ENCODE peak calls at places on chromosomes 5 and 9, in four cellular contexts. One of them, this sample, is unnamed.

GRCh38 chr9:108151161-108151586 is 661.6 kb upstream of the KLF4 start:
- DNase-seq in thoracic aorta: no peak
- DNase-seq in ovary: peak
- DNase-seq in upper lobe of right lung: no peak
- DNase-seq in this sample: no peak

GRCh38 chr5:42749020-42749419 is 7.6 kb upstream of the CCDC152 start:
- DNase-seq in thoracic aorta: no peak
- DNase-seq in ovary: no peak
- DNase-seq in upper lobe of right lung: no peak
- DNase-seq in this sample: no peak

GRCh38 chr9:127754099-127754760 is 19.1 kb upstream of the TOR2A start:
- DNase-seq in thoracic aorta: no peak
- DNase-seq in ovary: no peak
- DNase-seq in upper lobe of right lung: no peak
- DNase-seq in this sample: no peak

GRCh38 chr5:150159741-150160179 is 4.1 kb upstream of the PDGFRB start:
- DNase-seq in thoracic aorta: no peak
- DNase-seq in ovary: peak
- DNase-seq in upper lobe of right lung: no peak
- DNase-seq in this sample: peak

GRCh38 chr5:126137771-126138474 is 285.3 kb upstream of the GRAMD2B start:
- DNase-seq in thoracic aorta: no peak
- DNase-seq in ovary: no peak
- DNase-seq in upper lobe of right lung: no peak
- DNase-seq in this sample: no peak

GRCh38 chr9:127503947-127504886 is 52.9 kb downstream of the LRSAM1 start:
- DNase-seq in thoracic aorta: peak
- DNase-seq in ovary: peak
- DNase-seq in upper lobe of right lung: peak
- DNase-seq in this sample: peak

GRCh38 chr5:67774153-67774552 is 441.4 kb upstream of the PIK3R1 start:
- DNase-seq in thoracic aorta: no peak
- DNase-seq in ovary: no peak
- DNase-seq in upper lobe of right lung: no peak
- DNase-seq in this sample: peak

GRCh38 chr5:10704949-10705621 is 55.9 kb downstream of the DAP start:
- DNase-seq in thoracic aorta: no peak
- DNase-seq in ovary: no peak
- DNase-seq in upper lobe of right lung: no peak
- DNase-seq in this sample: no peak

GRCh38 chr9:18385676-18386075 is 88.3 kb upstream of the ADAMTSL1 start:
- DNase-seq in thoracic aorta: no peak
- DNase-seq in ovary: no peak
- DNase-seq in upper lobe of right lung: no peak
- DNase-seq in this sample: no peak

GRCh38 chr9:136543830-136544548 is 1.9 kb downstream of the NOTCH1 start:
- DNase-seq in thoracic aorta: no peak
- DNase-seq in ovary: no peak
- DNase-seq in upper lobe of right lung: no peak
- DNase-seq in this sample: peak

GRCh38 chr5:177116631-177117373 is 16.8 kb upstream of the NSD1 start:
- DNase-seq in thoracic aorta: no peak
- DNase-seq in ovary: peak
- DNase-seq in upper lobe of right lung: peak
- DNase-seq in this sample: peak

GRCh38 chr9:78468231-78468630 is 171.3 kb downstream of the PSAT1 start:
- DNase-seq in thoracic aorta: no peak
- DNase-seq in ovary: no peak
- DNase-seq in upper lobe of right lung: no peak
- DNase-seq in this sample: no peak

GRCh38 chr9:134894136-134894860 is 13.7 kb downstream of the FCN2 start:
- DNase-seq in thoracic aorta: no peak
- DNase-seq in ovary: no peak
- DNase-seq in upper lobe of right lung: peak
- DNase-seq in this sample: no peak

GRCh38 chr5:15693036-15693728 is 193.2 kb downstream of the FBXL7 start:
- DNase-seq in thoracic aorta: no peak
- DNase-seq in ovary: no peak
- DNase-seq in upper lobe of right lung: no peak
- DNase-seq in this sample: no peak

GRCh38 chr5:167511276-167511675 is 780.2 kb upstream of the WWC1 start:
- DNase-seq in thoracic aorta: no peak
- DNase-seq in ovary: no peak
- DNase-seq in upper lobe of right lung: no peak
- DNase-seq in this sample: no peak

GRCh38 chr9:18910858-18911257 is 122.2 kb downstream of the SAXO1 start:
- DNase-seq in thoracic aorta: no peak
- DNase-seq in ovary: no peak
- DNase-seq in upper lobe of right lung: no peak
- DNase-seq in this sample: no peak

GRCh38 chr9:18544456-18544855 is 70.5 kb downstream of the ADAMTSL1 start:
- DNase-seq in thoracic aorta: no peak
- DNase-seq in ovary: no peak
- DNase-seq in upper lobe of right lung: no peak
- DNase-seq in this sample: no peak

GRCh38 chr9:124873664-124874063 is 11.7 kb downstream of the ARPC5L start:
- DNase-seq in thoracic aorta: no peak
- DNase-seq in ovary: no peak
- DNase-seq in upper lobe of right lung: no peak
- DNase-seq in this sample: no peak

GRCh38 chr9:25562101-25562500 is 116.1 kb downstream of the TUSC1 start:
- DNase-seq in thoracic aorta: no peak
- DNase-seq in ovary: no peak
- DNase-seq in upper lobe of right lung: no peak
- DNase-seq in this sample: no peak

GRCh38 chr5:33272288-33272687 is 168.5 kb upstream of the TARS1 start:
- DNase-seq in thoracic aorta: no peak
- DNase-seq in ovary: no peak
- DNase-seq in upper lobe of right lung: no peak
- DNase-seq in this sample: no peak

GRCh38 chr9:120372040-120372439 is 207.9 kb downstream of the CDK5RAP2 start:
- DNase-seq in thoracic aorta: no peak
- DNase-seq in ovary: no peak
- DNase-seq in upper lobe of right lung: no peak
- DNase-seq in this sample: no peak

GRCh38 chr5:180395540-180396274 is 42.6 kb upstream of the GFPT2 start:
- DNase-seq in thoracic aorta: no peak
- DNase-seq in ovary: no peak
- DNase-seq in upper lobe of right lung: peak
- DNase-seq in this sample: no peak

GRCh38 chr9:107707915-107708441 is 218.4 kb upstream of the KLF4 start:
- DNase-seq in thoracic aorta: no peak
- DNase-seq in ovary: no peak
- DNase-seq in upper lobe of right lung: no peak
- DNase-seq in this sample: no peak

GRCh38 chr5:151238303-151238741 is 14.4 kb upstream of the CCDC69 start:
- DNase-seq in thoracic aorta: no peak
- DNase-seq in ovary: peak
- DNase-seq in upper lobe of right lung: no peak
- DNase-seq in this sample: peak

GRCh38 chr5:134133995-134134541 is 19.6 kb downstream of the TCF7 start:
- DNase-seq in thoracic aorta: no peak
- DNase-seq in ovary: no peak
- DNase-seq in upper lobe of right lung: peak
- DNase-seq in this sample: no peak

GRCh38 chr9:90830977-90831376 is 29.4 kb downstream of the SYK start:
- DNase-seq in thoracic aorta: no peak
- DNase-seq in ovary: no peak
- DNase-seq in upper lobe of right lung: no peak
- DNase-seq in this sample: no peak

GRCh38 chr5:497871-498509 is 26.3 kb downstream of the SLC9A3 start:
- DNase-seq in thoracic aorta: no peak
- DNase-seq in ovary: no peak
- DNase-seq in upper lobe of right lung: no peak
- DNase-seq in this sample: no peak

GRCh38 chr5:33049298-33049697 is 338.2 kb downstream of the NPR3 start:
- DNase-seq in thoracic aorta: no peak
- DNase-seq in ovary: no peak
- DNase-seq in upper lobe of right lung: no peak
- DNase-seq in this sample: no peak

GRCh38 chr9:136666364-136667216 is 3.9 kb downstream of the EGFL7 start:
- DNase-seq in thoracic aorta: no peak
- DNase-seq in ovary: no peak
- DNase-seq in upper lobe of right lung: no peak
- DNase-seq in this sample: no peak

GRCh38 chr9:12712532-12712931 is 19.3 kb downstream of the TYRP1 start:
- DNase-seq in thoracic aorta: no peak
- DNase-seq in ovary: no peak
- DNase-seq in upper lobe of right lung: no peak
- DNase-seq in this sample: no peak

GRCh38 chr9:82320566-82320965 is 332.0 kb downstream of the SPATA31D1 start:
- DNase-seq in thoracic aorta: no peak
- DNase-seq in ovary: no peak
- DNase-seq in upper lobe of right lung: no peak
- DNase-seq in this sample: no peak

DNA sequence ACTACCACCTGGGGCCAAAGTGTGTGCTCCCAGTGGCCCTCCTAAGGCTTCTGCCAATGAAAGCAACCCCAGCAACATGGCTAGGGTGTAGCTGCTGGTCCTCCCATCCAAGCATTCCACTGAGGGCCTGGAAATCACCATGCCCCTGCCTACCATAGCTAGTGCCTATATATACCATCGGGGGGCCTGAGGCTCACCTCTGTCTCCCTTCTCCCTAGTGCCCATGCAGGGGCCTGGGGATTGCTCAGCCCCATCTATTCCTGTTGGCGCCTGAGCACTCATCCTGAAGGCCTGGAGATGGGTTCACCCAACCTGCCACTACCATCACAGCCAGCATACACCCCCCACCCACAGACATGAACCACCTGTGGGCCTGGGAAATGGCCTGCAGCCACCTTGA is 367.3 kb downstream of the RAB3C start:
- DNase-seq in thoracic aorta: no peak
- DNase-seq in ovary: no peak
- DNase-seq in upper lobe of right lung: no peak
- DNase-seq in this sample: no peak
- H3K27ac ChIP-seq in thoracic aorta: no peak
- H3K27ac ChIP-seq in ovary: no peak
- H3K27ac ChIP-seq in upper lobe of right lung: no peak
- H3K27ac ChIP-seq in this sample: no peak

GRCh38 chr9:36135791-36136276 is 699 bp upstream of the GLIPR2 start:
- DNase-seq in thoracic aorta: no peak
- DNase-seq in ovary: no peak
- DNase-seq in upper lobe of right lung: no peak
- DNase-seq in this sample: no peak
- H3K27ac ChIP-seq in thoracic aorta: peak
- H3K27ac ChIP-seq in ovary: no peak
- H3K27ac ChIP-seq in upper lobe of right lung: peak
- H3K27ac ChIP-seq in this sample: peak

DNA sequence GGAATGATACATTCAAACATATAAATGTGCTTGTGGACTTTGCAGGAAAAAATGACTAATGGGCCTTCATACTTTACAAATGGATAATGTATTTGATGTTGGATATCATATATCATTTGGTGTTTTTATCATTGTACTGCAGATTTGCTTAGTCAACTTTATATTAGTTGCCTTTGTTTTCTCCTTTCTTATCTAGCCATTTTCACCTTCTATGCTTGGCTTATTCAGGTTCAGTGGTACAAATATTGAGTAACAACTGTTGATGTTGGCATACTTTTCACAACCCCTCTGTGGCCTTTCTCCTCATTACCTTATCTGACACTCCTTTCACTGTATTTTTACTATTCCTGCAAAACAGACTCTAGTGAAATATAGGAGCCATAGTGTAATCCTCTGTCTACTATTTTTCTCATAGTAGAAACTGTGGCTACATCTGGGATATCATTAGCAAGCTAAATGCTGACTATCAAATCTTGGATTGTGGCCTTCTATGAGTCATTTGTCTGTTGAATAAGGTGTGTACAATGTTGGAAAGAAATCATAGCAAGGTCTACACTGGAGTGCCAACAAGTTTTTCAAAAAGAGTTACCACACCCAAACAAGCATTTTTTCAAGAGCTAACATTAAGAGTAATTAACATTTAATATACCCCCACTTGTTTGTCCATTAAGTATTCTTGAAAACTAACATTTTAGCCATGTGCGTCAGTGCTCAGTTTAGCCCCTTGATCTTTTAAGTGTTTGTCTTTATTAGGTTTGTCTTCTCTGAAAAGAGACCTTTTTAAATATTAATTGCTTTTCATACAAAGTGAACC is 330.1 kb downstream of the ADGRV1 start:
- DNase-seq in thoracic aorta: no peak
- DNase-seq in ovary: no peak
- DNase-seq in upper lobe of right lung: no peak
- DNase-seq in this sample: no peak
- H3K27ac ChIP-seq in thoracic aorta: no peak
- H3K27ac ChIP-seq in ovary: no peak
- H3K27ac ChIP-seq in upper lobe of right lung: no peak
- H3K27ac ChIP-seq in this sample: no peak

DNA sequence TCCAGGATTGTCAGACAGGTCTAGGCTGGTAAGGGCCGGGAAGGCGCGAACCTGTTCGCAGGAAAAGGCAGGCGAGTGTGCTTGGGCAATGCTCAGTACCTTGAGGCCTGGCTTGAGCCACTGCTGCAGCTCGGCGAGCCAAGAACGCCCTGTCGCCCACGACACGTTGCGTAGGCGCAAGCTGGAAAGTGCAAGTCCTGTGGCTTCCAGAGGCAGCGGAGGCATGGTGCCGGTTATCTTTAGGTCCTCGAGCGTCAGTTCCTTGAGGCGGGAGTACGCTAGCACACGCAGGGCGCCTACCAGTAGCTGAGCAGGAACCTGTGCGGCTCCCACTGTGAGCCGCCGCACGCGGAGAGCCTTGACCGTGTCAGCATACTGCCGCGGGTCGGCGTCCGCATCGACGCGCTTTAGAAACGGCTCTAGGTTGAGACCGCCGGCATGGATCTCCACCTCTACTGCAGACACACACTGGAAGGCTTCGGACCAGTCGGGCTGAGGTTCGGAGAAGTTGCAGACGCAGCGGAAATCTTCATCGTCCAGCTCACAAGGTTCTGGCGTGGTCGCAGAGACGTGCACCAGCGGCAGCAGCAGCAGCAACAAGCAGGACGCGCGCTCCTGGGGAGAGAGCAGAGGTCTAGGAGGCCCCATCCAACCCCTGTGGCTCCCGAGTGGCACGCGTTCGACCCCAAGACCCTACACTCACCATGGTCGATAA is 452 bp downstream of the CD14 start:
- DNase-seq in thoracic aorta: no peak
- DNase-seq in ovary: peak
- DNase-seq in upper lobe of right lung: peak
- DNase-seq in this sample: peak
- H3K27ac ChIP-seq in thoracic aorta: peak
- H3K27ac ChIP-seq in ovary: peak
- H3K27ac ChIP-seq in upper lobe of right lung: peak
- H3K27ac ChIP-seq in this sample: peak

GRCh38 chr5:114191441-114191840 is 170.4 kb upstream of the KCNN2 start:
- DNase-seq in thoracic aorta: no peak
- DNase-seq in ovary: no peak
- DNase-seq in upper lobe of right lung: no peak
- DNase-seq in this sample: no peak
- H3K27ac ChIP-seq in thoracic aorta: no peak
- H3K27ac ChIP-seq in ovary: no peak
- H3K27ac ChIP-seq in upper lobe of right lung: no peak
- H3K27ac ChIP-seq in this sample: peak